ENCODE peak calls at places on chromosomes 1 and 21, in four cellular contexts. Y is PC-3, A is uterus, B is bronchial epithelial cell. U is an unnamed sample.

GRCh38 chr1:236089046-236089773 is 24.3 kb upstream of the NID1 start:
- DNase-seq in A (no peak), B (peak; percentile 77), Y (peak; percentile 34), U (no peak)

GRCh38 chr1:93613895-93614294 is 67.7 kb downstream of the BCAR3 start:
- DNase-seq in Y (no peak), A (peak; percentile 61), B (no peak), U (peak; percentile 55)

GRCh38 chr21:46393451-46393940 is 65.2 kb upstream of the DIP2A start:
- DNase-seq in B (no peak), A (peak; percentile 31), Y (no peak), U (no peak)

GRCh38 chr1:109531205-109531779 is 8.4 kb upstream of the GPR61 start:
- DNase-seq in A (no peak), Y (no peak), B (no peak), U (no peak)

GRCh38 chr1:157969693-157970485 is 23.6 kb upstream of the KIRREL1 start:
- DNase-seq in A (peak; percentile 58), Y (peak; percentile 95), B (peak; percentile 91), U (peak; percentile 84)

GRCh38 chr1:159935719-159936283 is 9.6 kb downstream of the IGSF9 start:
- DNase-seq in B (no peak), Y (no peak), A (no peak), U (no peak)

GRCh38 chr1:8122160-8122476 is 96.0 kb upstream of the ERRFI1 start:
- DNase-seq in B (peak; percentile 34), Y (no peak), A (peak; percentile 86), U (no peak)

GRCh38 chr21:43613755-43614638 is 45.3 kb downstream of the HSF2BP start:
- DNase-seq in A (no peak), B (no peak), Y (no peak), U (no peak)

GRCh38 chr1:160189649-160190625 is at the start of gene CASQ1:
- DNase-seq in A (no peak), Y (peak; percentile 51), B (peak; percentile 28), U (no peak)

GRCh38 chr1:7052701-7053100 is 267.4 kb downstream of the CAMTA1 start:
- DNase-seq in Y (no peak), B (no peak), A (no peak), U (peak; percentile 34)
- H3K4me3 ChIP-seq in Y (no peak overlapping the region), B (no peak overlapping the region), A (no peak overlapping the region), U (no peak overlapping the region)

GRCh38 chr1:189513091-189513490 is 964.6 kb downstream of the BRINP3 start:
- DNase-seq in B (no peak), Y (no peak), A (no peak), U (peak; percentile 55)
- H3K4me3 ChIP-seq in B (no peak overlapping the region), Y (no peak overlapping the region), A (no peak overlapping the region), U (no peak overlapping the region)

GRCh38 chr21:42220138-42220701 is 1.3 kb downstream of the ABCG1 start:
- DNase-seq in Y (peak; percentile 84), A (peak; percentile 54), B (peak; percentile 91), U (peak; percentile 84)
- H3K4me3 ChIP-seq in Y (peak overlapping the region; percentile 66), A (peak overlapping the region; percentile 49), B (peak overlapping the region; percentile 73), U (peak overlapping the region; percentile 82)

DNA sequence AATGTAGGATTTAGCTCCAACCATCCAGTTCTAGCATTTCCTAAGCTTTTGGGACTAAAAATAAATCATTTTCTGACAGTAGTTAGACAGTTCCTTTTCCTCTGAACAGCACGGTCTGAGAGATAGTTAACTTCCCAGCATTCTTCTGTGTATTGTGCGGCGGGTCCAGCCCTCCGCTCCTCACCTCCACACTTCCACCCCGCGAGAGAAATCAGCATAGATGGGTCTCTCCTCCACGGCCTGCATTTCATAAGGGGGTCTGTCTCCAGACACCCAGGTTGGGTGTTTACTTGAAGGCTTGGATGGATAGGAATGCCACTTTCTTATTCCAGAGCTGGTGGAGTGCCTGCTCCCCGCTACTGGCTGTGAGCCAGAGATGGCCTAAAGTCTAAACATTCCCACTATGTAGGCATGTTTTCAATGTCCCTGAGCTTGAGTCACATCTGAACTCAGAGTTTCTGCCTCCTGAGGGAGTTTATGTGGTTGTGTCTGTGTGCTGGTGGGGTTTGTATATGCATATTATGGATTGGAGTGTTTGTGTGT is 38.0 kb upstream of the PPP2R5A start:
- DNase-seq in Y (no peak), A (no peak), B (peak; percentile 16), U (no peak)
- H3K4me3 ChIP-seq in Y (no peak overlapping the region), A (no peak overlapping the region), B (no peak overlapping the region), U (no peak overlapping the region)

DNA sequence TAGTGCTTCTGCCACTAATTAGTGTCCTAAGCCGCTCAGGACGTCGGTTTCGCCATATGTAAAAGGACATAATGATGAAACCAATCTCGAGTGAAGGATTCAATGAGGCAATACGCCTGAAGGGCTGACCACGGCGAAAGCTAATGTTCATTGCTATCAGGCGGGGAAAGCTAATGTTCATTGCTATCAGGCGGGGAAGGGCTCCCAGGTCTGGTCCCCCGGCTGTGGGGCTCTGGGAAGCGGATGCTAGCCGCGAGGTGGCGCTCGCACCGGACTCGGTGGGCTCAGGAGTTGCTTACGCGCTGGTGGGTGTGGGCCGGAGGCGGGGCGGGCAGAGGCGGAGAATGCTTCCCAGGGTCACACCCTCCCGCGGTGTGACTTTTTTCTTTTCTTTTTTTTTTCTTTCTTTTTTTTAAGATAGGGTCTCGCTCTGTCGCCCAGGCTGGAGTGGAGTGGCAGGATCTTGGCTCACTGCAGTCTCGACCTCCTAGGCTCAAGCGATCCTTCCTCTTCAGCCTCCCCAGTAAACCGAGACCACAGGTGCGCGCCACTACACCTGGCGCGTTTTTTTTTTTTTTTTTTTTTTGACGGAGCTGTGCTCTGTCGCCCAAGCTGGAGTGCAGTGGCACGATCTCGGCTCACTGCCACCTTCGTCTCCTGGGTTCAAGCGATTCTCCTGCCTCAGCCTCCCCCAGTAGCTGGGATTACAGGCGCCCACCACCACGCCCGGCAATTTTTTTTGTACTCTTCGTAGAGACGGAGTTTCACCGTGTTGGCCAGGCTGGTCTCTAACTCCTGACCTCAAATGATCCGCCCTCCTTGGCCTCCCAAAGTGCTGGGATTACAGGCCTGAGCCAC is 1.1 kb upstream of the PEAR1 start:
- DNase-seq in B (peak; percentile 81), Y (peak; percentile 95), A (peak; percentile 93), U (peak; percentile 98)
- H3K4me3 ChIP-seq in B (peak overlapping the region; percentile 24), Y (peak overlapping the region; percentile 54), A (peak overlapping the region; percentile 43), U (no peak overlapping the region)

DNA sequence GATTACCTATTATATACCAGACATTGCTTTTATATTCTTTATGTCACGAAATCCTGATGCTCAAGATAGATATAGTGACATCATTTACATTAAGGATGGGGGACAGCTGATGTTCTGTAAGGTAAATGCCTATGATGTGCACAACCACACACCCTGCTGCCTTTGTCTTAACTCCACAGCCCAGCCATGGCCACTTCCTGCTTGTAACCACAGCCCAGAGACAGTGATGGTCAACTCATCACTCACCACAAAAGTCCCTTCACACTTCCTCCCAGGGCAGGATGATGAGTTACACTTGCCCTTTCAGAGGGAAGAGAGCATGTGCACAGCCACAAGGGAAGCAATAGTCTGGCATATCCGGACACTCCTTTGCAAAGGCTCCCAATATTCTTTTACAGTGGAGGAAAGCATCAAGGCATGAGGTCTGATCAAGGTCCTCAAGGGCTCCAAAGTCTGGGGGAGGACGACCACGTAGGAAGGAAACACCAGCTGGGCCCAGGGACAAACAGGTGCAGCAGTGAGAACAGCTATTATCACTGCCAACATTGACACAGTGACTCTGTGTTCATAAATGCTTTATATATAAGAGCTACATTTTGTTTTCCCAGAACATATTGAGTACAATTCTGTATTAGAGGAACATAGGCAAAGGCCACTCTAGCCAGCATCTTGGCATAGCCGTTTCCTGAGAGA is 53.8 kb downstream of the PLPP3 start:
- DNase-seq in A (no peak), Y (peak; percentile 56), B (peak; percentile 22), U (no peak)
- H3K4me3 ChIP-seq in A (no peak overlapping the region), Y (no peak overlapping the region), B (no peak overlapping the region), U (no peak overlapping the region)

DNA sequence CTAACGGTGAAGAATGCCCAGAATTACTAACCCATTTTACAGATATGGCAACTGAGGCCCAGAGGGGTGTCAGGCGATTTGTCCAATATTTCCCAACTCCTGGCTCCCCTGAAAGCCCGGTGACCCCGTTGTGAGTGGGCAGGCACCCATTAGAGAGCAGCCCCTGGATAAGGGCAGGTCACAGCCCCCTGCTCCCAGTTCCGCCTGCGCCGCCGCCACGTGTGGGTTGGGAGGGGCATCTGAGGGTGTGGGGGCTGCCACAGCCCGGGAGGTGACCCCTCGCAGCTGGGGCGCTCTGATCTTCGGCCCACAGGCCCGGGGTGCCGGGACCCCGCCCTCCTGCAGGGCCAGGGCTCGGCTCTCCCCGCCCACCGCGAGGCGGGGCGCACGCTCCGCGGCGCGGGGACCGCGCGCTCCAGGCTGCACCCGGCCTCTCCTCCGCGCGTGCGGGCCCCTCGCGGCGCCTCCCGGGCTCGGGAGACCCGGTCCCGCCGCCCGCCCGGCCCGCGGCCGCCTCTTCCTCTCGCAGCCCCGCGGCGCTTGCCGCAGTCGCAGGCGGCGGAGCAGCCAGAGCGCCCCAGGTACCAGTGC is at the start of gene HTR6:
- DNase-seq in B (no peak), A (no peak), Y (no peak), U (no peak)
- H3K4me3 ChIP-seq in B (no peak within 1 kb of the TSS), A (no peak within 1 kb of the TSS), Y (peak within 1 kb of the TSS; percentile 46), U (no peak within 1 kb of the TSS)

GRCh38 chr1:150567717-150568561 is 11.5 kb downstream of the MCL1 start:
- DNase-seq in A (peak; percentile 97), Y (peak; percentile 93), B (peak; percentile 97), U (peak; percentile 96)

GRCh38 chr1:150567341-150567716 is 12.1 kb downstream of the MCL1 start:
- DNase-seq in A (peak; percentile 31), B (no peak), Y (no peak), U (peak; percentile 51)

GRCh38 chr1:150564051-150564991 is 15.1 kb downstream of the MCL1 start:
- DNase-seq in A (peak; percentile 29), B (peak; percentile 64), Y (no peak), U (peak; percentile 54)

GRCh38 chr1:150568567-150568966 is 10.8 kb downstream of the MCL1 start:
- DNase-seq in A (peak; percentile 28), B (no peak), Y (no peak), U (no peak)

DNA sequence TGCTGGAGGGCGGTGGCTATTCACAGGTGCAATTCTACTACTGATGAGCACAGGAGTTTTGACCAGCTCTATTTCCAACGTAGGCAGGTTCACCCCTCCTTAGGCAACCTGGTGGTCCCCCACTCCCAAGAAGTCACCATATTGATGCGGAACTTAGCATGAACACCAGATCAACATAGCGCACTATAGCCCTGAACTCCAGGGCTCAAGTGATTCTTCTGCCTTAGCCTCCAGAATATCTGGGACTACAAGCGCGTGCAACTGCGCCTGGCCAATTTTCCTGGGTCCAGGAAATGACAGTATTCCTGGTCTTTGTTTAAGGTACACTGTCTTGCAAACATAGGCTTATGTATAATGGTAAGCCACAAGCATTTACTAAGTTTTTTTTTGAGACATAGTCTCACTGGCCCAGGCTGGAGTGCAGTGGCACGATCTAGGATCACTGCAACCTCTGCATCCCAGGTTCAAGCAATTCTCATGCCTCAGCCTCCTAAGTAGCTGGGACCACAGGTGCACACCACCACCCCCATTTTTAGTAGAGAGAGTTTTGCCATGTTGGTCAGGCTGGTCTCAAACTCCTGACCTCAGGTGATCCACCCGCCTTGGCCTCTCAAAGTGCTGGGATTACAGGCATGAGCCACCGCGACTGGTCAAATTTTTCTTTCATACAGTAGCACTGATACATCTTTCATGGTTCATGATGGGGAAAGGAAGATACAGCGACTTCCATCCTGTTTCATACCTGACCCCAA is 12.6 kb downstream of the MCL1 start:
- DNase-seq in B (no peak), Y (no peak), A (no peak), U (no peak)
- H3K4me3 ChIP-seq in B (no peak overlapping the region), Y (no peak overlapping the region), A (peak overlapping the region; percentile 40), U (peak overlapping the region; percentile 64)

GRCh38 chr1:169060010-169060722 is 46.3 kb upstream of the ATP1B1 start:
- DNase-seq in Y (peak; percentile 99), A (no peak), B (peak; percentile 71), U (no peak)

GRCh38 chr1:169064103-169064502 is 42.4 kb upstream of the ATP1B1 start:
- DNase-seq in B (no peak), A (no peak), Y (no peak), U (no peak)

GRCh38 chr1:169059391-169059790 is 47.1 kb upstream of the ATP1B1 start:
- DNase-seq in A (no peak), B (no peak), Y (peak; percentile 66), U (no peak)

GRCh38 chr1:169062152-169062551 is 44.3 kb upstream of the ATP1B1 start:
- DNase-seq in B (no peak), Y (no peak), A (no peak), U (no peak)

GRCh38 chr1:169060906-169061683 is 45.4 kb upstream of the ATP1B1 start:
- DNase-seq in A (no peak), B (no peak), Y (peak; percentile 66), U (no peak)
- H3K4me3 ChIP-seq in A (no peak overlapping the region), B (no peak overlapping the region), Y (peak overlapping the region; percentile 8), U (no peak overlapping the region)

U was measured in endodermal cell.